ENCODE peak calls at places on chromosome X, in seven cellular contexts. U, J, N, M, D, I and Z are unnamed samples.

GRCh38 chrX:104428231-104428630 is 137.8 kb upstream of the IL1RAPL2 start:
- DNase-seq in M (no peak), N (no peak), U (no peak), I (peak), D (no peak), J (no peak), Z (no peak)

GRCh38 chrX:74923942-74924448 is 1.3 kb downstream of the NEXMIF start:
- DNase-seq in D (no peak), M (no peak), N (no peak), U (peak), I (no peak), J (no peak), Z (no peak)

GRCh38 chrX:96685205-96686099 is 810 bp downstream of the DIAPH2 start:
- DNase-seq in N (peak), M (peak), D (peak), I (peak), U (peak), J (no peak), Z (peak)

GRCh38 chrX:106150701-106151100 is 17.4 kb upstream of the PWWP3B start:
- DNase-seq in N (no peak), I (no peak), J (no peak), D (no peak), M (no peak), U (no peak), Z (no peak)

GRCh38 chrX:96481831-96482230 is 202.8 kb upstream of the DIAPH2 start:
- DNase-seq in N (no peak), M (no peak), D (no peak), I (peak), U (no peak), J (no peak), Z (no peak)

GRCh38 chrX:68935362-68935761 is 106.5 kb downstream of the EFNB1 start:
- DNase-seq in U (no peak), M (peak), I (peak), J (no peak), D (no peak), N (no peak), Z (no peak)

GRCh38 chrX:19805054-19805690 is 82.2 kb downstream of the SH3KBP1 start:
- DNase-seq in I (no peak), D (no peak), U (no peak), M (no peak), N (no peak), J (no peak), Z (no peak)

GRCh38 chrX:20665441-20665840 is 398.7 kb upstream of the RPS6KA3 start:
- DNase-seq in D (no peak), I (no peak), M (no peak), J (no peak), U (no peak), N (no peak), Z (no peak)

GRCh38 chrX:19121466-19121865 is 802 bp downstream of the ADGRG2 start:
- DNase-seq in I (no peak), U (no peak), N (no peak), D (no peak), J (no peak), M (no peak), Z (no peak)

GRCh38 chrX:79270401-79270800 is 96.7 kb downstream of the ITM2A start:
- DNase-seq in U (peak), M (no peak), D (no peak), I (no peak), N (peak), J (peak), Z (peak)

GRCh38 chrX:71540801-71541545 is 8.1 kb downstream of the OGT start:
- DNase-seq in J (no peak), N (no peak), D (no peak), M (no peak), U (no peak), I (no peak), Z (no peak)

GRCh38 chrX:131614241-131614640 is 70.4 kb downstream of the OR13H1 start:
- DNase-seq in M (no peak), N (no peak), D (no peak), I (no peak), J (no peak), U (no peak), Z (no peak)

GRCh38 chrX:50967734-50968133 is 57.2 kb downstream of the BMP15 start:
- DNase-seq in D (no peak), M (no peak), I (peak), N (no peak), U (no peak), J (no peak), Z (no peak)

GRCh38 chrX:11381464-11381863 is 88.3 kb downstream of the AMELX start:
- DNase-seq in M (no peak), D (peak), N (no peak), U (peak), J (peak), I (peak), Z (peak)

GRCh38 chrX:39821011-39821708 is 276.6 kb downstream of the BCOR start:
- DNase-seq in J (peak), D (peak), N (peak), I (no peak), M (no peak), U (peak), Z (no peak)

GRCh38 chrX:134484039-134484438 is 24.1 kb downstream of the HPRT1 start:
- DNase-seq in U (no peak), J (peak), D (peak), I (peak), M (no peak), N (no peak), Z (peak)

GRCh38 chrX:68307767-68308166 is 125.5 kb downstream of the OPHN1 start:
- DNase-seq in M (no peak), N (no peak), J (no peak), D (peak), I (peak), U (no peak), Z (peak)

GRCh38 chrX:10175317-10175871 is 18.6 kb downstream of the CLCN4 start:
- DNase-seq in N (no peak), I (no peak), U (peak), M (no peak), D (peak), J (no peak), Z (peak)

GRCh38 chrX:22041931-22042530 is 9.9 kb downstream of the PHEX start:
- DNase-seq in U (no peak), D (no peak), I (no peak), N (no peak), J (no peak), M (no peak), Z (no peak)

GRCh38 chrX:128891554-128891953 is 631.7 kb downstream of the SMARCA1 start:
- DNase-seq in I (no peak), J (no peak), U (no peak), D (no peak), M (no peak), N (no peak), Z (no peak)

GRCh38 chrX:125544856-125545255 is 225.2 kb downstream of the TEX13C start:
- DNase-seq in U (no peak), J (no peak), I (no peak), M (no peak), D (no peak), N (no peak), Z (no peak)

GRCh38 chrX:11792461-11793421 is 34.7 kb downstream of the MSL3 start:
- DNase-seq in N (no peak), J (no peak), U (no peak), D (no peak), I (peak), M (peak), Z (no peak)

GRCh38 chrX:118904664-118905063 is 69.8 kb upstream of the LONRF3 start:
- DNase-seq in N (no peak), U (no peak), M (no peak), I (no peak), D (no peak), J (no peak), Z (no peak)

GRCh38 chrX:24577091-24577490 is 70.1 kb downstream of the PCYT1B start:
- DNase-seq in U (no peak), J (no peak), N (no peak), I (no peak), D (no peak), M (no peak), Z (no peak)

GRCh38 chrX:100928660-100929613 is at the start of gene XKRX:
- DNase-seq in J (peak), M (peak), N (peak), I (peak), U (peak), D (no peak), Z (no peak)

GRCh38 chrX:67346225-67346624 is 197.6 kb upstream of the AR start:
- DNase-seq in U (no peak), I (no peak), M (no peak), J (no peak), N (no peak), D (no peak), Z (no peak)

GRCh38 chrX:104270916-104271512 is 16.3 kb upstream of the ESX1 start:
- DNase-seq in M (no peak), D (peak), I (peak), N (peak), U (peak), J (no peak), Z (peak)

GRCh38 chrX:101398694-101399093 is 7.9 kb downstream of the RPL36A start:
- DNase-seq in J (no peak), M (no peak), N (no peak), U (no peak), D (no peak), I (no peak), Z (no peak)

GRCh38 chrX:24341795-24342194 is 18.6 kb upstream of the SUPT20HL1 start:
- DNase-seq in J (no peak), I (peak), D (peak), N (no peak), M (no peak), U (no peak), Z (peak)

GRCh38 chrX:13000311-13000811 is 25.5 kb downstream of the TMSB4X start:
- DNase-seq in M (peak), N (no peak), D (no peak), I (peak), U (peak), J (no peak), Z (no peak)

GRCh38 chrX:118459494-118459893 is 36.1 kb upstream of the DOCK11 start:
- DNase-seq in J (peak), M (no peak), N (no peak), U (no peak), I (peak), D (peak), Z (peak)

GRCh38 chrX:16528620-16529019 is 121.3 kb upstream of the S100G start:
- DNase-seq in N (no peak), J (no peak), M (no peak), D (no peak), U (no peak), I (no peak), Z (no peak)

DNA sequence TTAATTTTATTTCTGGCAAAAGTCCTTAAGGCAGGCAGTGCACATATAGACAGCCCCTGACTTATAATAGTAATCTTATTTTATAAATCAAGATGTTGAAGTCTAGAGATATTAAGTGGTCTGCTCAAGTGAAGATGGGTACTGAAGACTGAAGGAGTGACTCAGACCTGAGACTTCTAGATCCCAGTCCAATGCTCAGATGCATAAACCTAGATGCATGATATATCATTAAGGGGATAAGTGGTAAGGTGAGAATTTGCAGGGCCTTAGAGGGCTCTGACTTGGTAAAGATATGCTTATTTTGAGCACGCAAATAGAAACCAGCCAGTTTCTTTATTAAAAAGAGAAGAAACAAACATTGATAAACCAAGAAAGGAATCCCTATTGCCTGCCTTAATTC is 42.9 kb downstream of the SLC9A7 start:
- DNase-seq in I (no peak), J (no peak), D (no peak), N (no peak), U (no peak), M (no peak), Z (no peak)
- H3K4me3 ChIP-seq in I (no peak), J (no peak), D (no peak), N (no peak), U (no peak), M (no peak), Z (no peak)

GRCh38 chrX:153830632-153831434 is 489 bp upstream of the PDZD4 start:
- DNase-seq in N (no peak), I (no peak), U (no peak), D (no peak), J (peak), M (no peak), Z (no peak)
- H3K4me3 ChIP-seq in N (peak), I (no peak), U (no peak), D (no peak), J (peak), M (peak), Z (no peak)

GRCh38 chrX:154805696-154806091 is 409 bp upstream of the MPP1 start:
- DNase-seq in M (no peak), I (no peak), J (no peak), N (no peak), U (no peak), D (no peak), Z (peak)

GRCh38 chrX:154800508-154801207 is 4.6 kb downstream of the MPP1 start:
- DNase-seq in D (no peak), I (peak), J (no peak), M (no peak), N (no peak), U (no peak), Z (no peak)

GRCh38 chrX:154804564-154804956 is 725 bp downstream of the MPP1 start:
- DNase-seq in D (no peak), N (no peak), U (no peak), M (no peak), J (no peak), I (no peak), Z (no peak)

GRCh38 chrX:154804957-154805695 is at the start of gene MPP1:
- DNase-seq in D (peak), M (peak), I (peak), J (peak), U (peak), N (peak), Z (peak)

GRCh38 chrX:154802838-154803410 is 2.4 kb downstream of the MPP1 start:
- DNase-seq in D (no peak), I (no peak), N (no peak), J (no peak), U (peak), M (no peak), Z (no peak)
- H3K4me3 ChIP-seq in D (no peak), I (no peak), N (no peak), J (no peak), U (no peak), M (no peak), Z (no peak)

DNA sequence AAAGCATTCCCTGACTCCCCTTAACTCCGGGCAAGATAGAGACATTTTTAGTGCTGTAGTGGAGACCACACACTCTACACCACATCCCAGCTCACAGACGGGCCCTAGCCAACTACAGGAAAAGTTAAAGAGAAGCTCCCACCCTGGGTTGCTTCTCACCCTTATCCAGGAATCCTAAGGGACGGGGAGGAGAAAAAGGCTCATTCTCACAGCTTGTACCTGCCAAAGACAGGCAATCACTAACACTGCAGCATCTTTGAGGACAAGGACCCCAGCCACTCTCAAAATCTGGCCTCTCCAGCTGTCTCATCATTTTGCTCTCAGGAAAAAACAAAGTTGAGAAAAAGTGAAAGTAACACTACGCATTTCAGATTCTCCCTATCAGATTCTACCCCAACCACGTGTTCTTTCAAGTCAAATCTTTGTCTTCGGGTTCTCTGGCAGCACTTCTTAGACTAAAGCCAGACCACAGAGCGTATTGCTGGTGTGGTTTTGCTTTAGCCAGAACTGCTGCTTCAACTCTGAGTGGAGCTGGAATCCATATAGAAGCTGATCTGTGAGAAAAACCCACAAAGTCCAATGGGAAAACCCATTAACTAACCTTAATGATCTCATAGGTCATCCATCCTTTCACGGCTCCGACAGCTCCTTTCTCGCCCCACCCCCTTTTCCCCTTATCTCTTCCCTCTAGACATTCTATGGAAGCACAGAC is 605.9 kb upstream of the DIPK2B start:
- DNase-seq in U (no peak), I (no peak), J (no peak), M (no peak), N (no peak), D (peak), Z (peak)
- H3K4me3 ChIP-seq in U (no peak), I (no peak), J (no peak), M (peak), N (peak), D (no peak), Z (peak)

GRCh38 chrX:140090800-140091275 is 125.5 kb upstream of the CXorf66 start:
- DNase-seq in M (no peak), I (no peak), D (no peak), U (no peak), J (no peak), N (no peak), Z (no peak)
- H3K4me3 ChIP-seq in M (peak), I (no peak), D (peak), U (peak), J (peak), N (peak), Z (peak)

DNA sequence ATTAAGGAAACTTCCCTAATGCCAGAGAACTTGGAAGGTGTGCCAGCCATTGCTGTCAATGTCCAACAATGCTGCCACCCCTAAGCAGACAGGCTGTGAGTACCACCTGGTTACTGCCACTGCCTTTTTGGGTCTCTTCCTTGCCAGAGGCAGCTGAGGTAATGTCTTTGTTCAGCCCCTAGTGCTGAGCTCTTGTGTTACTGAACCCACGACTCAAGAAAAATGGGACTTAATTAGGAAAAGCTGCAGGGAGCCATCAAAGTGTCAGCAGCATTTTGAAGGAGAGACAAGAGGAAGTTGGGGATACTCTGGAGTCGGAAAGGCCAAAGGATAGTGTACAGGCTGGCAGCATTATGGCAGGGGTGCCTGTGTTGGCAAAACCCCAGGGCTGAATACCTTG is 283.7 kb downstream of the AFF2 start:
- DNase-seq in N (no peak), M (no peak), I (no peak), D (no peak), J (no peak), U (no peak), Z (no peak)
- H3K4me3 ChIP-seq in N (no peak), M (no peak), I (no peak), D (no peak), J (no peak), U (no peak), Z (no peak)